ENCODE peak calls at places on chromosomes 6 and 20, in four cellular contexts. One of them, this sample, is unnamed.

GRCh38 chr6:142328070-142328469 is 26.3 kb downstream of the ADGRG6 start:
- DNase-seq in NCI-H446 treated with DMSO at 0.1 percent for 48 hours: no peak
- DNase-seq in DND-41: no peak
- DNase-seq in brain pericyte: no peak
- DNase-seq in this sample: no peak

GRCh38 chr6:122400467-122401089 is 1.1 kb downstream of the HSF2 start:
- DNase-seq in NCI-H446 treated with DMSO at 0.1 percent for 48 hours: no peak
- DNase-seq in DND-41: no peak
- DNase-seq in brain pericyte: no peak
- DNase-seq in this sample: no peak

GRCh38 chr6:160462116-160462515 is 113.9 kb downstream of the SLC22A3 start:
- DNase-seq in NCI-H446 treated with DMSO at 0.1 percent for 48 hours: no peak
- DNase-seq in DND-41: no peak
- DNase-seq in brain pericyte: no peak
- DNase-seq in this sample: no peak

GRCh38 chr6:17035257-17035757 is 66.5 kb upstream of the STMND1 start:
- DNase-seq in NCI-H446 treated with DMSO at 0.1 percent for 48 hours: no peak
- DNase-seq in DND-41: no peak
- DNase-seq in brain pericyte: no peak
- DNase-seq in this sample: no peak

GRCh38 chr6:11865926-11866325 is 87.3 kb upstream of the ADTRP start:
- DNase-seq in NCI-H446 treated with DMSO at 0.1 percent for 48 hours: no peak
- DNase-seq in DND-41: no peak
- DNase-seq in brain pericyte: no peak
- DNase-seq in this sample: no peak

GRCh38 chr20:23086056-23086551 is at the start of gene CD93:
- DNase-seq in NCI-H446 treated with DMSO at 0.1 percent for 48 hours: no peak
- DNase-seq in DND-41: peak
- DNase-seq in brain pericyte: no peak
- DNase-seq in this sample: no peak

GRCh38 chr20:46998497-46999190 is 104.0 kb downstream of the EYA2 start:
- DNase-seq in NCI-H446 treated with DMSO at 0.1 percent for 48 hours: no peak
- DNase-seq in DND-41: no peak
- DNase-seq in brain pericyte: no peak
- DNase-seq in this sample: no peak

GRCh38 chr6:30754631-30755030 is 10.3 kb upstream of the IER3 start:
- DNase-seq in NCI-H446 treated with DMSO at 0.1 percent for 48 hours: no peak
- DNase-seq in DND-41: no peak
- DNase-seq in brain pericyte: no peak
- DNase-seq in this sample: no peak

GRCh38 chr6:169926617-169927417 is 175.4 kb downstream of the ERMARD start:
- DNase-seq in NCI-H446 treated with DMSO at 0.1 percent for 48 hours: no peak
- DNase-seq in DND-41: no peak
- DNase-seq in brain pericyte: no peak
- DNase-seq in this sample: no peak

GRCh38 chr6:8958894-8959511 is 523.7 kb upstream of the SLC35B3 start:
- DNase-seq in NCI-H446 treated with DMSO at 0.1 percent for 48 hours: no peak
- DNase-seq in DND-41: no peak
- DNase-seq in brain pericyte: no peak
- DNase-seq in this sample: no peak

GRCh38 chr6:70846207-70846835 is 110.5 kb downstream of the B3GAT2 start:
- DNase-seq in NCI-H446 treated with DMSO at 0.1 percent for 48 hours: no peak
- DNase-seq in DND-41: no peak
- DNase-seq in brain pericyte: no peak
- DNase-seq in this sample: no peak

GRCh38 chr6:167676000-167676665 is 150.6 kb upstream of the AFDN start:
- DNase-seq in NCI-H446 treated with DMSO at 0.1 percent for 48 hours: no peak
- DNase-seq in DND-41: no peak
- DNase-seq in brain pericyte: no peak
- DNase-seq in this sample: no peak

GRCh38 chr6:31203345-31203979 is 33.0 kb upstream of the POU5F1 start:
- DNase-seq in NCI-H446 treated with DMSO at 0.1 percent for 48 hours: no peak
- DNase-seq in DND-41: peak
- DNase-seq in brain pericyte: no peak
- DNase-seq in this sample: peak

GRCh38 chr6:55175778-55176084 is 1.4 kb downstream of the HCRTR2 start:
- DNase-seq in NCI-H446 treated with DMSO at 0.1 percent for 48 hours: no peak
- DNase-seq in DND-41: no peak
- DNase-seq in brain pericyte: no peak
- DNase-seq in this sample: no peak

GRCh38 chr6:160102956-160103824 is 18.4 kb upstream of the SLC22A1 start:
- DNase-seq in NCI-H446 treated with DMSO at 0.1 percent for 48 hours: no peak
- DNase-seq in DND-41: peak
- DNase-seq in brain pericyte: no peak
- DNase-seq in this sample: no peak